ENCODE peak calls at places on chromosomes 7 and 10, in five cellular contexts. L is T-helper 1 cell, B is OCI-M1, Y is AG20443, Z is AML-193. V is an unnamed sample.

GRCh38 chr7:44460325-44460724 is 30.1 kb downstream of the NUDCD3 start:
- DNase-seq in Y (no peak), L (peak), B (no peak), Z (no peak), V (no peak)

GRCh38 chr10:98295401-98295811 is 27.4 kb upstream of the LOXL4 start:
- DNase-seq in Z (no peak), Y (no peak), L (no peak), B (no peak), V (no peak)

GRCh38 chr10:49689882-49690510 is 10.5 kb downstream of the C10orf53 start:
- DNase-seq in Y (no peak), L (no peak), B (no peak), Z (no peak), V (no peak)

GRCh38 chr10:78648256-78648860 is 420.4 kb upstream of the ZMIZ1 start:
- DNase-seq in L (no peak), B (no peak), Z (no peak), Y (peak), V (no peak)

GRCh38 chr7:129644634-129645230 is 33.2 kb downstream of the NRF1 start:
- DNase-seq in Z (peak), Y (peak), B (peak), L (no peak), V (no peak)

GRCh38 chr10:33216661-33217427 is 117.6 kb downstream of the NRP1 start:
- DNase-seq in Z (no peak), L (no peak), B (no peak), Y (peak), V (peak)

GRCh38 chr10:129694633-129695356 is 227.8 kb downstream of the MGMT start:
- DNase-seq in B (no peak), L (no peak), Y (no peak), Z (no peak), V (no peak)

GRCh38 chr7:105649727-105650381 is 68.6 kb upstream of the EFCAB10 start:
- DNase-seq in Z (no peak), Y (peak), B (no peak), L (no peak), V (no peak)

GRCh38 chr10:98403812-98404504 is 11.0 kb downstream of the PYROXD2 start:
- DNase-seq in Y (peak), Z (no peak), L (no peak), B (no peak), V (no peak)

V was measured in DMS153.